ENCODE peak calls at places on chromosomes 11 and 22, in nine cellular contexts. M is adrenal gland; N is HCT116; Z is GM12865; K is CD4-positive, alpha-beta T cell; B is kidney; D is psoas muscle; X is RWPE1; R is Caco-2. T is an unnamed sample.

GRCh38 chr11:10568486-10568941 is at the start of gene LYVE1:
- DNase-seq in R (no peak), Z (no peak), X (no peak), D (no peak), M (peak), K (no peak), N (no peak), B (no peak), T (no peak)

GRCh38 chr11:3214420-3214699 is 4.3 kb downstream of the MRGPRG start:
- DNase-seq in M (no peak), R (no peak), B (no peak), X (no peak), N (no peak), Z (no peak), K (no peak), D (no peak), T (no peak)

GRCh38 chr22:26722159-26722558 is 64.8 kb downstream of the MIAT start:
- DNase-seq in M (no peak), X (peak), D (no peak), B (no peak), R (no peak), Z (no peak), N (no peak), K (no peak), T (no peak)

GRCh38 chr22:33210129-33210784 is 152.1 kb upstream of the SYN3 start:
- DNase-seq in X (peak), R (peak), K (no peak), Z (peak), M (peak), B (no peak), N (no peak), D (no peak), T (peak)

GRCh38 chr11:107017433-107018227 is 646 bp downstream of the GUCY1A2 start:
- DNase-seq in Z (peak), B (peak), M (peak), N (no peak), X (peak), K (no peak), R (no peak), D (peak), T (peak)

GRCh38 chr22:49372530-49373288 is 455.0 kb downstream of the BRD1 start:
- DNase-seq in N (peak), K (no peak), X (no peak), D (no peak), B (peak), Z (no peak), R (no peak), M (no peak), T (no peak)

GRCh38 chr11:33778682-33779081 is 4.4 kb upstream of the FBXO3 start:
- DNase-seq in M (no peak), R (no peak), X (no peak), B (no peak), K (no peak), Z (no peak), D (no peak), N (no peak), T (no peak)

GRCh38 chr11:76773921-76774361 is 9.2 kb upstream of the TSKU start:
- DNase-seq in Z (no peak), M (no peak), K (no peak), N (no peak), R (no peak), X (peak), B (no peak), D (peak), T (no peak)

GRCh38 chr11:66619080-66619554 is 2.7 kb downstream of the RBM14 start:
- DNase-seq in R (no peak), B (no peak), M (no peak), X (peak), D (no peak), N (no peak), K (no peak), Z (peak), T (peak)

GRCh38 chr11:1935156-1936071 is 11.7 kb upstream of the MRPL23 start:
- DNase-seq in K (no peak), D (peak), B (peak), Z (no peak), X (no peak), N (no peak), M (no peak), R (peak), T (no peak)

GRCh38 chr11:57834852-57835251 is 73.2 kb downstream of the CTNND1 start:
- DNase-seq in N (no peak), B (no peak), R (no peak), Z (no peak), D (no peak), X (no peak), K (no peak), M (no peak), T (no peak)
- TF ChIP-seq CTCF in N (no peak), B (no peak), R (no peak), Z (no peak), D (no peak), X (no peak), K (no peak), M (no peak), T (no peak)

GRCh38 chr11:123209591-123209990 is 14.5 kb upstream of the CLMP start:
- DNase-seq in N (no peak), D (no peak), R (no peak), B (no peak), Z (peak), X (no peak), K (no peak), M (no peak), T (peak)
- TF ChIP-seq CTCF in N (no peak), D (no peak), R (no peak), B (no peak), Z (no peak), X (no peak), K (no peak), M (no peak), T (no peak)

GRCh38 chr22:37803195-37803635 is 4.5 kb upstream of the GCAT start:
- DNase-seq in Z (no peak), D (no peak), R (peak), X (no peak), M (peak), B (no peak), N (no peak), K (no peak), T (no peak)

GRCh38 chr22:37804502-37804885 is 3.2 kb upstream of the GCAT start:
- DNase-seq in B (no peak), M (no peak), X (no peak), R (no peak), Z (no peak), N (no peak), D (no peak), K (no peak), T (no peak)

GRCh38 chr22:37801946-37802309 is 5.8 kb upstream of the GCAT start:
- DNase-seq in B (no peak), D (no peak), M (no peak), Z (no peak), N (no peak), K (no peak), R (no peak), X (no peak), T (no peak)

GRCh38 chr22:37803636-37804371 is 3.9 kb upstream of the GCAT start:
- DNase-seq in B (no peak), X (no peak), N (no peak), D (no peak), R (no peak), K (no peak), Z (no peak), M (no peak), T (no peak)

DNA sequence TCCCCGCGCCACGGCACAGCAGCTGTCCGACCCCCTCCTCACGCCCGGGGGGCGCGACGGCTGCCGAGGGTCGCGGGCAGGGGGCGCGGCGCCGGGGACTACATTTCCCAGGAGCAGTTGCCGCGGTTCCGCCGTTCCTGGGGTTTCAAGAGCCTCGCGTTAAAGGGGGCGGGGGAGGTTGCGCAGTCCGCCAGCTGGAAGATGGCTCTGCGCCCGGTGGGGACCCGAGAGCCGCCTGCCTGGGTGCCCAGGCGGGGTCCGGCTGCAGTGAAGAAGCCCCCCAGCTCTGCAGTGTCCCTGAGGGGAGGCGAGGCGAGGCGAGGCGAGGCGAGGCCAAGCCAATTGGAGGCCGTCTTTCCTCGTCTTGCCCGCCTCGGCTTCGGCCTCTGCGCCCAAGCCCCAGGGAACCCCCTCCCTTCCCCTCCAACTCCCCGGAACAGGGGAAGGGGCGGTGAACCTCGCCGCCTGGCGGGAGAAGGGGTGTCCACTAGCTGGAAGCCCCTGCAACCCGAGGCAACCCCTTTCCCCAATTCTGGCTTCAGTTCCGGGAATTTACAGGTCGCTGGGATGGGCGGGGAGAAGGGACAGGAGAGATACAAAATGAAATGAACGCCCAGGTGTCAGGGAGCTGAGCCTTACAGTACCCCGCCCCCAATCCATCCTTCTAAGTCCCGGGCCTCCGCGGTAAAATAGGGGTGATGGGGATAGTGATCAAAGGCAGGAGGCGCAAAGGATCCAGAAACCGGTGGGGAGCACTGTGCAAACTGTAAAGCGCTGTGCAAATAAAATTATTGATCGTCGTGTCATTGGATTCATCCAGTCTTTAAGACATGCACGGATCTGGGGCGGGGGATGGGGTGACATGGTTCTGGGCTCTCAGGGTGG is 5.2 kb upstream of the GCAT start:
- DNase-seq in X (no peak), B (peak), N (no peak), R (peak), K (no peak), D (peak), M (peak), Z (no peak), T (no peak)
- TF ChIP-seq CTCF in X (no peak), B (no peak), N (no peak), R (peak), K (no peak), D (no peak), M (no peak), Z (no peak), T (peak)

GRCh38 chr22:38843201-38843715 is 570 bp downstream of the NPTXR start:
- DNase-seq in N (no peak), M (peak), Z (peak), R (peak), K (peak), X (peak), D (peak), B (no peak), T (peak)
- TF ChIP-seq CTCF in N (peak), M (no peak), Z (peak), R (peak), K (no peak), X (peak), D (peak), B (peak), T (peak)

GRCh38 chr11:62507023-62507422 is 39.6 kb downstream of the AHNAK start:
- DNase-seq in R (no peak), B (no peak), X (no peak), Z (no peak), K (no peak), M (no peak), N (no peak), D (no peak), T (no peak)

GRCh38 chr11:62505784-62506145 is 40.8 kb downstream of the AHNAK start:
- DNase-seq in M (no peak), D (peak), Z (no peak), R (no peak), K (no peak), X (no peak), B (peak), N (no peak), T (no peak)

GRCh38 chr11:62505112-62505783 is 41.4 kb downstream of the AHNAK start:
- DNase-seq in N (no peak), K (no peak), D (peak), B (no peak), M (peak), X (no peak), Z (peak), R (no peak), T (no peak)

GRCh38 chr11:62506413-62506940 is 40.1 kb downstream of the AHNAK start:
- DNase-seq in R (no peak), Z (no peak), X (no peak), D (peak), N (no peak), B (no peak), K (no peak), M (no peak), T (no peak)

DNA sequence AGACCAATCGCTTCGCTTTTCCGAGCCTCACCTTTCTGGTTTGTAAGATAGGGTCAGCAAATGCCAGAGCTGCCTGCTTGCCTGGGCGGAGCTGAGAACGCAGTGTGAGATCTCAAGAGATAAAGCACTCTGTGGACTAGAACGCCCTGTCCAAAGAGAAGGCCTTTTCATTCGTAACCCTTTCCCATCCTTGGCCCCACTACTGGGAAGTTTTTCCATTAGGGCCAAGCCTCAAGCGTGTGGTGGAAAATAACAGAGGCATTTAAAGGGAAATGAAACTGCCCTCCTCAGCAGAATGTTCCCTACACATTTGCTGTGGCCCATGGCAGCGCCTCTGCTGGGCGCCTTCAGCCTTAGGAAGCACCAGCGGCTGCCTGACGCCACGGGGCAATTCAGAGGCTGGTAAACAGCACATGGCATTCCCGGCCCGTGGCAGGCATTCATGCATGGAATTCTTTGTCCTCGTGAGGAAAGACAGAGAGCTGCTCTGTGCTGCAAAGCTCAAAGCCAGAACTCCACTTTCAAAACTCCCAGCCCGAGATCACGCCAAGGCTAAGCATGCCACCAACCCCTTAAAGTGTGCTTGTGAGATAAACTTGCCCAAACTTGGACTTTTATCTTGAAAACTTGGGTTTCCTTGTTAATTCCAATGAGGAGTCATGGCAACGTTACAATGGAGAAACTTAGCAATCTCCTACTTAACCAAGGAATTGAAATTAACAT is 38.1 kb downstream of the AHNAK start:
- DNase-seq in R (peak), X (no peak), Z (peak), M (peak), B (peak), D (peak), N (peak), K (no peak), T (peak)
- TF ChIP-seq CTCF in R (peak), X (no peak), Z (peak), M (peak), B (peak), D (peak), N (peak), K (no peak), T (peak)

DNA sequence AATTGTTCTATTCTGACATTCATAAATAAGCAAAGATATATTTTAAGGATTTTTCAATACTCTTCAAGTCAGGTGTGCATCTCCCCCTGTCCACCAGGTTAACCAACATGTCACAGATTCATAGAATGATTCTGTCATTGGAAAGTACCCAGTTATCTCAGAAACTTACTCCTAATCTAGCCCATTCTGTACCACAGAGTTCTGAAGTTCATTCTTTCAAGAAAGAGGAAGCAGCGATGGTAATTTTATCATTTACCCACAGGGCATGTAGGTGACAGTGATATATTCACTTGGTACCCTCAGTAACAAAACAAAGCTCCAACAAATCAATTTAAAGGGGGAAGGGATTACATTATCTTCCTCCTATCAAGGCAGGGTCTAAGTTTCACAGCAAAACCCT is 18.9 kb upstream of the MPPED2 start:
- DNase-seq in K (no peak), R (no peak), M (no peak), X (no peak), D (no peak), B (no peak), Z (no peak), N (no peak), T (no peak)
- TF ChIP-seq CTCF in K (no peak), R (no peak), M (no peak), X (no peak), D (no peak), B (no peak), Z (no peak), N (no peak), T (no peak)

DNA sequence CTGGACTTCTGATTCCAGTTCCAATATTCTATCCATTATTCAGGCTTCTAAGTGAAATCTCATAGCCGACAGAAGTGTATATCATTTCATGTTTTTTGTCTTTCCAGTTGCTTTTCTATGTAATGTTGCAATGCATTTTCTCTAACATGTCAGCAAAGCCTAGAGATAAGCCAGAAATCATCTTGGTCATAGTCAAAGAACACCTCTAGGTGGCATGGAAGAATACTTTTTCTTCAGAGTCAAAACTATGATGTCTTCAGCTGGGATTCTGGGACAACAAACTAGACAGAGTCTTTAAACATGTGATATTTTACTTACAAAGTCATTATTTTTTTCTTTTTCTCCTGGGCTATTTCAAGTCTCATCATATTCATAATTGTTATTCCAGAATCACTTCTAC is 4.4 kb downstream of the GAS2 start:
- DNase-seq in N (no peak), Z (peak), D (no peak), X (no peak), R (peak), M (no peak), B (no peak), K (no peak), T (peak)
- TF ChIP-seq CTCF in N (no peak), Z (peak), D (peak), X (no peak), R (peak), M (no peak), B (no peak), K (peak), T (peak)

GRCh38 chr11:134818531-134818930 is 406.5 kb upstream of the B3GAT1 start:
- DNase-seq in B (no peak), X (peak), N (no peak), K (no peak), D (no peak), R (peak), Z (no peak), M (no peak), T (no peak)
- TF ChIP-seq CTCF in B (no peak), X (no peak), N (no peak), K (no peak), D (no peak), R (no peak), Z (no peak), M (no peak), T (no peak)

DNA sequence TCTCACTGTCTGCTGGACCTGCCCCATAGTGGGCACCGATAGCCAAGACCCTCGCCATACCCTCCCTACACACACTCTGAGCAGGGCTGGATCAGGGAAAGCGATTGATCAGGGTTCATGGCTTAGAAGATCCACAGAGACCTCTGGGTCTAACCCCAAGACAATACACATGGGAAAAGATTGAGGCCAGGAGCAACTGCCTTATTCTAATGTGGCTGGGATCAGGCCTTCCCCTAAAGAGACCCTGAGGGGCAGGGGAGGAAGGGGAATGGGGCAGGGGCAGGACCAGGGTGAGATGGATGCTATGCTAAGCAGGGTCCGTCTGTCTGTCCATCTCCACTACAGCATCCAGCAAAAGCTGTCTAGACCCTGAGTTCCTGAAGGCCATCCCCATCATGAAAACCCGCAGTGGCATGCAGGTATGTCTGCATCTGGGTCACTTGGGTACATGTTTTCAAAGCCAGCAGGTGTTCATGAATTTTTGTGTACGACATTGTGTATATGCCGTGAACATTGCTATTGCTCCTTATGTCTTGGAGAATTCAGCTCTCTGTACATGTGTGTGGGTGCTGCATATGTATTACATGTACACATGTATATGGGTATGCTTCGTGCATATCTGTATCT is 15.3 kb upstream of the RELT start:
- DNase-seq in K (no peak), X (no peak), N (no peak), B (no peak), Z (no peak), R (no peak), M (no peak), D (no peak), T (no peak)
- TF ChIP-seq CTCF in K (no peak), X (no peak), N (no peak), B (no peak), Z (no peak), R (no peak), M (no peak), D (no peak), T (no peak)

GRCh38 chr11:121063728-121064127 is 37.3 kb upstream of the TECTA start:
- DNase-seq in N (no peak), D (no peak), K (no peak), M (no peak), Z (no peak), R (peak), X (no peak), B (no peak), T (no peak)
- TF ChIP-seq CTCF in N (peak), D (peak), K (peak), M (no peak), Z (peak), R (peak), X (no peak), B (no peak), T (no peak)